ENCODE peak calls at places on chromosome 10, in nine cellular contexts. N is upper lobe of left lung, P is left lung, S is endothelial cell of umbilical vein, T is HFFc6, I is AG10803, X is fibroblast of lung, W is AG04449, E is IMR-90. F is an unnamed sample.
A peak's percentile ranks its signal among the peaks of the same experiment; 100 is the strongest.

GRCh38 chr10:79904671-79905321 is 44.1 kb downstream of the SFTPD start:
- DNase-seq in X (peak; percentile 71), I (peak; percentile 68), T (peak; percentile 67), W (no peak), E (peak; percentile 41), S (peak; percentile 82), N (peak; percentile 72), P (peak; percentile 92), F (peak; percentile 51)

GRCh38 chr10:51894752-51895151 is 195.4 kb upstream of the CSTF2T start:
- DNase-seq in I (peak; percentile 74), P (no peak), X (peak; percentile 48), N (no peak), E (peak; percentile 73), S (no peak), T (no peak), W (no peak), F (no peak)

GRCh38 chr10:76984559-76985443 is 652.8 kb downstream of the KCNMA1 start:
- DNase-seq in I (peak; percentile 71), E (peak; percentile 79), T (peak; percentile 50), W (peak; percentile 14), N (peak; percentile 78), X (peak; percentile 71), P (peak; percentile 84), S (peak; percentile 68), F (peak; percentile 79)

GRCh38 chr10:103737735-103738367 is 117.5 kb downstream of the SH3PXD2A start:
- DNase-seq in I (no peak), T (no peak), E (no peak), P (no peak), N (no peak), X (no peak), S (no peak), W (no peak), F (no peak)

GRCh38 chr10:128125416-128125943 is 743 bp downstream of the MKI67 start:
- DNase-seq in I (no peak), E (no peak), P (peak; percentile 82), T (no peak), X (peak; percentile 16), N (no peak), S (peak; percentile 12), W (no peak), F (no peak)

GRCh38 chr10:126476256-126476655 is 88.0 kb upstream of the ADAM12 start:
- DNase-seq in P (no peak), S (no peak), T (no peak), I (peak; percentile 49), W (no peak), E (no peak), X (no peak), N (no peak), F (no peak)

GRCh38 chr10:80322711-80323110 is 33.3 kb upstream of the MAT1A start:
- DNase-seq in P (no peak), T (no peak), W (no peak), X (no peak), N (no peak), S (no peak), I (no peak), E (no peak), F (no peak)

GRCh38 chr10:76973515-76974289 is 663.9 kb downstream of the KCNMA1 start:
- DNase-seq in I (peak; percentile 86), T (peak; percentile 52), P (no peak), W (no peak), E (peak; percentile 59), X (peak; percentile 31), N (no peak), S (no peak), F (no peak)

GRCh38 chr10:97534746-97535367 is 36.1 kb downstream of the UBTD1 start:
- DNase-seq in S (peak; percentile 55), X (peak; percentile 33), P (no peak), T (no peak), W (no peak), I (no peak), E (no peak), N (peak; percentile 36), F (no peak)

GRCh38 chr10:5198386-5198785 is 1.7 kb downstream of the AKR1C4 start:
- DNase-seq in I (peak; percentile 37), N (no peak), S (no peak), W (no peak), X (no peak), E (peak; percentile 6), P (no peak), T (no peak), F (no peak)

GRCh38 chr10:28965937-28966336 is 288.6 kb downstream of the BAMBI start:
- DNase-seq in I (no peak), W (no peak), T (no peak), P (no peak), X (no peak), S (no peak), E (no peak), N (no peak), F (no peak)

GRCh38 chr10:112919721-112920120 is 30.3 kb upstream of the TCF7L2 start:
- DNase-seq in I (peak; percentile 60), W (no peak), N (no peak), X (peak; percentile 83), P (no peak), S (peak; percentile 9), T (peak; percentile 80), E (peak; percentile 87), F (no peak)

GRCh38 chr10:78510566-78511323 is 477.1 kb downstream of the RPS24 start:
- DNase-seq in I (no peak), P (no peak), N (no peak), X (no peak), T (no peak), E (no peak), W (no peak), S (no peak), F (no peak)

GRCh38 chr10:131814567-131815290 is 86.1 kb upstream of the PPP2R2D start:
- DNase-seq in I (no peak), W (no peak), S (no peak), E (no peak), P (peak; percentile 67), N (no peak), X (no peak), T (no peak), F (peak; percentile 0)

GRCh38 chr10:69955897-69956832 is 96.5 kb upstream of the MACROH2A2 start:
- DNase-seq in P (no peak), S (no peak), N (peak; percentile 15), I (no peak), W (no peak), T (no peak), X (no peak), E (no peak), F (no peak)
- TF ChIP-seq CTCF in P (no peak), S (no peak), N (no peak), I (no peak), W (no peak), T (no peak), X (no peak), E (no peak), F (no peak)

GRCh38 chr10:34477229-34477628 is 337.9 kb downstream of the PARD3 start:
- DNase-seq in P (no peak), N (no peak), E (no peak), I (no peak), W (no peak), X (no peak), S (no peak), T (no peak), F (no peak)

GRCh38 chr10:34475222-34475621 is 339.9 kb downstream of the PARD3 start:
- DNase-seq in E (peak; percentile 4), X (peak; percentile 11), P (no peak), T (no peak), N (no peak), S (no peak), I (no peak), W (no peak), F (no peak)

GRCh38 chr10:34474060-34474376 is 341.1 kb downstream of the PARD3 start:
- DNase-seq in E (peak; percentile 74), W (no peak), P (no peak), T (no peak), N (no peak), I (peak; percentile 36), S (no peak), X (peak; percentile 21), F (no peak)

GRCh38 chr10:34474555-34474954 is 340.5 kb downstream of the PARD3 start:
- DNase-seq in W (no peak), S (no peak), P (no peak), T (no peak), E (no peak), N (no peak), X (no peak), I (no peak), F (no peak)

DNA sequence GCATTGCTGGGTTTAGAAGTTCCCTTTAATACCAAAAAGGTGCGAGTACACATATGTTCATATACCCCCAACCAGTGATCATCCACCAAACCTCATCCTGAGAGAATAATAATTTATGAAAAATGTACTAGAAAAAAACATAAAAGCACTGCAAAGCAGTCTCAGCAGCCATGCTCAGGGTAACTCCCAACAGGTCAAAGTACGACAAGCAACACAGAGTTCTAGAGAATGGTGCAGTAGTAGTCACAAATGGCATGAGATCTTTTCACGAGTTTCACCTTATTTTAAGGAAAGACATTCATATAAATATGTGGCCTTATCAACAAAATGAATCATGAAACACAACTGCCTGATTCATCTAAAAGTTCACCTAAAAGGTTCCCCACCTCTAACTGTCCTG is 338.5 kb downstream of the PARD3 start:
- DNase-seq in W (no peak), N (no peak), X (no peak), P (no peak), I (no peak), E (no peak), S (no peak), T (no peak), F (no peak)
- TF ChIP-seq CTCF in W (no peak), N (no peak), X (no peak), P (no peak), I (no peak), E (no peak), S (no peak), T (no peak), F (no peak)

GRCh38 chr10:62681211-62681940 is 123.1 kb upstream of the ADO start:
- DNase-seq in S (no peak), E (no peak), X (peak; percentile 58), N (peak; percentile 35), P (peak; percentile 71), I (no peak), T (no peak), W (no peak), F (no peak)
- TF ChIP-seq CTCF in S (no peak), E (no peak), X (no peak), N (no peak), P (no peak), I (no peak), T (no peak), W (no peak), F (peak; percentile 42)

DNA sequence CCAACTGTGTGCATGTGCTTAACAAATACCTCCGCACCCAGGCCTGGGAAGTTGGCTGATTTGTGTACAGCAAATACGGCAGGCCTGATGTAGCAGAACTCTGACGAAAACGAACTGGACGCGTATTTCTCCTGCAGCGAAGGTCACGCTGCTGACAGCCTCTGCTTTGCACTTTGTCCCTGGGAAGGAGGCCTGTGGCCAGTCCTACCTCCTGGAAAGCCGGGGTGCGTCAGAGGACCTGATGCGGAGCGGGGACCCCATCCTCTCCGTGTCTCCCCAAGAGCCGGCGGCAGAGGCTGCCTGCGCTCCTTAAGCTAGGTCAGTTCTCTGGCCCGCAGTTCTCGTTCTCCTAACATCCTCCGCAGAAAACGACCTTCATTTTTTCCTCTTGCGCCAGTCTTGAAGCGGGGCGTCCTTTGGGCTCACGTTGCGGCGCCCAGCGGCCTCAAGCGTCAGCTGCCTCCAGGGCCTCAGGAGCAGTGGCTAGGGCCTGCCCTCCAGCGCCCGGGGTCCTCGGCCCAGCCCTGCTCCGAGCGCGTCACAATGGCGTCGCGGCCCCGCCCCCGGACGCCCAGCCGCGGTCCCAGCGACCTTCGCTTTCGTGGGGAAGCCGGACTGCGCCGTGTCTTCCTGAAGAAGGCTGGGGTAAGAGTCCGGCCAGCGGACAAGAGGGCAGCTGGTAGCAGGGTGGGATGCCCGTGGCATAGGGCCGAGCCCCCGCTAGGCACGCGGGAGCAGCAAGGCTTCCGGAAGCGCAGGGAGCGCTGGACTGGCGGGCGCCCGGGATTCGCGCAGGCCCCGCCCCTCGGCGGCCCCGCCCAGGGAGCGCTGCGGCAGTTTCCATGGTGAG is at the start of gene ZNF487:
- DNase-seq in T (peak; percentile 87), E (peak; percentile 79), P (peak; percentile 98), N (peak; percentile 92), W (no peak), I (peak; percentile 88), S (peak; percentile 90), X (peak; percentile 86), F (peak; percentile 78)
- TF ChIP-seq CTCF in T (peak; percentile 37), E (peak; percentile 37), P (no peak), N (no peak), W (no peak), I (peak; percentile 18), S (peak; percentile 30), X (peak; percentile 25), F (no peak)

F was measured in neural crest cell.